ENCODE peak calls at places on chromosomes 13 and 19, in eight cellular contexts. I is dorsolateral prefrontal cortex, W is astrocyte of the spinal cord, H is ascending aorta, V is hepatocyte, R is psoas muscle, F is GM20000, D is cardiac muscle cell. L is an unnamed sample.

GRCh38 chr19:4067396-4068057 is 828 bp upstream of the ZBTB7A start:
- DNase-seq in I (no peak), W (no peak), H (no peak), V (no peak), R (peak), F (peak), D (no peak), L (no peak)

GRCh38 chr19:3284759-3285646 is 60.5 kb downstream of the CELF5 start:
- DNase-seq in I (no peak), W (peak), H (no peak), V (peak), R (peak), F (peak), D (peak), L (peak)

GRCh38 chr19:51365211-51366049 is 758 bp downstream of the ETFB start:
- DNase-seq in I (no peak), W (peak), H (peak), V (peak), R (peak), F (no peak), D (peak), L (no peak)

GRCh38 chr19:33815410-33816340 is 19.0 kb downstream of the KCTD15 start:
- DNase-seq in I (peak), W (peak), H (peak), V (no peak), R (no peak), F (no peak), D (peak), L (no peak)

GRCh38 chr13:30928971-30929370 is 3.5 kb upstream of the TEX26 start:
- DNase-seq in I (no peak), W (no peak), H (no peak), V (no peak), R (no peak), F (no peak), D (no peak), L (no peak)

GRCh38 chr19:18477042-18477760 is 39.3 kb upstream of the ISYNA1 start:
- DNase-seq in I (no peak), W (no peak), H (no peak), V (no peak), R (no peak), F (no peak), D (no peak), L (no peak)

GRCh38 chr13:89375839-89376238 is 1704.7 kb downstream of the SLITRK5 start:
- DNase-seq in I (no peak), W (peak), H (no peak), V (peak), R (no peak), F (no peak), D (peak), L (no peak)

GRCh38 chr19:1510442-1510806 is 2.4 kb downstream of the ADAMTSL5 start:
- DNase-seq in I (no peak), W (no peak), H (no peak), V (peak), R (no peak), F (no peak), D (no peak), L (no peak)

GRCh38 chr13:47679391-47679790 is 321.7 kb downstream of the SUCLA2 start:
- DNase-seq in I (no peak), W (peak), H (no peak), V (peak), R (no peak), F (no peak), D (peak), L (no peak)

GRCh38 chr13:30017880-30018279 is 167.5 kb upstream of the UBL3 start:
- DNase-seq in I (no peak), W (no peak), H (no peak), V (no peak), R (no peak), F (no peak), D (no peak), L (no peak)

GRCh38 chr13:42497798-42498197 is 76.2 kb upstream of the TNFSF11 start:
- DNase-seq in I (no peak), W (peak), H (no peak), V (peak), R (no peak), F (peak), D (peak), L (no peak)

GRCh38 chr13:77896536-77896935 is 22.1 kb downstream of the EDNRB start:
- DNase-seq in I (no peak), W (peak), H (peak), V (no peak), R (no peak), F (no peak), D (peak), L (no peak)

GRCh38 chr13:66087149-66087780 is 1142.9 kb downstream of the PCDH9 start:
- DNase-seq in I (no peak), W (no peak), H (no peak), V (no peak), R (no peak), F (no peak), D (peak), L (no peak)

GRCh38 chr13:113451951-113452421 is 1.3 kb downstream of the ADPRHL1 start:
- DNase-seq in I (no peak), W (no peak), H (peak), V (no peak), R (peak), F (no peak), D (no peak), L (no peak)

GRCh38 chr19:30620354-30620753 is 248.2 kb downstream of the ZNF536 start:
- DNase-seq in I (no peak), W (no peak), H (no peak), V (no peak), R (no peak), F (no peak), D (no peak), L (no peak)

GRCh38 chr13:92739306-92739818 is 487.2 kb upstream of the GPC6 start:
- DNase-seq in I (no peak), W (no peak), H (no peak), V (no peak), R (no peak), F (no peak), D (no peak), L (no peak)

GRCh38 chr13:95588721-95589120 is 36.2 kb downstream of the CLDN10 start:
- DNase-seq in I (no peak), W (peak), H (no peak), V (no peak), R (no peak), F (no peak), D (peak), L (no peak)

GRCh38 chr19:44785271-44785670 is 7.6 kb downstream of the CBLC start:
- DNase-seq in I (no peak), W (no peak), H (no peak), V (no peak), R (no peak), F (no peak), D (no peak), L (no peak)

DNA sequence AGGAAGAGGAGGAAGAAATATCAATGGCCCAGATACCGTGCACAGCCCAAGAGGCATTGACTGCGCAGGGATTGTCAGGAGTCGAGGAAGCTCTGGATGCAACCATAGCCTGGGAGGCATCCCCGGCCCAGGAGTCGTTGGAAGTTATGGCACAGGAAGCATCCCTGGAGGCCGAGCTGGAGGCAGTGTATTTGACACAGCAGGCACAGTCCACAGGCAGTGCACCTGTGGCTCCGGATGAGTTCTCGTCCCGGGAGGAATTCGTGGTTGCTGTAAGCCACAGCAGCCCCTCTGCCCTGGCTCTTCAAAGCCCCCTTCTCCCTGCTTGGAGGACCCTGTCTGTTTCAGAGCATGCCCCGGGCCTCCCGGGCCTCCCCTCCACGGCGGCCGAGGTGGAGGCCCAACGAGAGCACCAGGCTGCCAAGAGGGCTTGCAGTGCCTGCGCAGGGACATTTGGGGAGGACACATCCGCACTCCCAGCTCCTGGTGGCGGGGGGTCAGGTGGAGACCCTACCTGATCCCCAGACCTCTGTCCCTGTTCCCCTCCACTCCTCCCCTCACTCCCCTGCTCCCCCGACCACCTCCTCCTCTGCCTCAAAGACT is 36.0 kb downstream of the KEAP1 start:
- DNase-seq in I (no peak), W (no peak), H (no peak), V (no peak), R (no peak), F (no peak), D (no peak), L (no peak)
- TF ChIP-seq CTCF in I (no peak), W (no peak), H (no peak), V (no peak), R (no peak), F (no peak), D (no peak), L (no peak)

GRCh38 chr19:7913652-7914051 is 978 bp upstream of the TGFBR3L start:
- DNase-seq in I (no peak), W (no peak), H (no peak), V (no peak), R (no peak), F (no peak), D (no peak), L (no peak)

GRCh38 chr19:7912144-7912696 is 2.4 kb upstream of the TGFBR3L start:
- DNase-seq in I (no peak), W (no peak), H (no peak), V (no peak), R (no peak), F (no peak), D (no peak), L (no peak)

GRCh38 chr19:7910321-7911161 is 4.1 kb upstream of the TGFBR3L start:
- DNase-seq in I (no peak), W (no peak), H (no peak), V (no peak), R (peak), F (no peak), D (no peak), L (no peak)

GRCh38 chr19:7912697-7913564 is 1.7 kb upstream of the TGFBR3L start:
- DNase-seq in I (no peak), W (no peak), H (no peak), V (no peak), R (peak), F (no peak), D (no peak), L (no peak)

DNA sequence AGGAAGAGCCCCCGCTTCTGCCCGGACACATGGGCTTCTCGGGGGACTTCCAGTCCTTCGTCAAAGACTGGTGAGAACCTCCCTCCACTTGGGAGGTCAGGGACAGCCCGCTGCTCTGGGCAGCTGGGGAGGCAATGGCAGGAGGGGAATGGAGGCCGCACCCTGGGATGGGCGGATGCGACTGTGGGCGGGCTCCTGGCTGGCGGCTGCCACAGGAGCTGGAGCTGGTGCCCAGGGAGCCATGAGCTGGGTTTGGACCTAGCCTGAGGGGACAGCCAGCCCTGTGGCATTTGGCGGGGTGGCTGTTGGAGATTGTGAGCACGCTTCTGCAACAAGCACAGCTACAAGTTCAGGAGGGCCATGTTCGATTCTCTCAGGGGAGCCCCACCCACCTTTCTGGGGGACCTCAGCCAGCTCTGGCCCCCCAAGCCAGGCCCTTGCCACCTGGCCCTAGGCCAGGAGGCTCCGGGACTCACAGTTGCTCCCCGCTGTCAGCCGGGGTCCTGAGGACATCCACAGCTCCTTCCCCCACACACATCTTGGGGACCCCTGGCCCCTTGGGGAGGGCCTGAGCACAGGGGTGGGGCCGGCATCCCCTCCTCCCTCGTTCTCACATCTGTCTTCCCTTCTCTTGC is 3.0 kb upstream of the TGFBR3L start:
- DNase-seq in I (no peak), W (no peak), H (no peak), V (no peak), R (no peak), F (no peak), D (no peak), L (no peak)
- TF ChIP-seq CTCF in I (no peak), W (no peak), H (no peak), V (no peak), R (no peak), F (no peak), D (no peak), L (no peak)

DNA sequence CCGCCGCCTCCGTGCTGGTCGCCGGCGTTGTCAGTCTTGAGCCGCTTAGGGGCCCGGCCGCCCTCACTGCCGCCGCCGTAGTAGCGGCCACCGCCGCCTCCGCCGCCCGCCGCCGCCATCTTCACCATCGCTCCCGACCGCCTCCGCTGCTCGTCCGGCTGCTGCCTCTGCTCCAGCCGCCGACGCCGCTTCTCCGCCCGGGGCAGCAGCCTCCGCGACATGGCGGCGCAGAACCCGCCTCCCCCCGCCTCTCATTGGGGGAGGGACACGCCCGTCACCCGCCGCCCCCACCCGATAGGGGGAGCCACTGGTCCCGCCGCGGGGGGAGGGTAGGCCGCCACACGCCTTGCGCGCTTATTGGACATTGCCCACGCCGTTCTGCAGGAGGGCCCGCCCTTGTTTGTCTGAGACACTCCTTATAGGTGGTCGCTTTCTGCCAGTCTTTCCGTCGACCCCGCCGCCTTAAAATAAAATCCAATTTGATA is at the start of gene HNRNPL:
- DNase-seq in I (peak), W (no peak), H (no peak), V (no peak), R (no peak), F (peak), D (no peak), L (peak)
- TF ChIP-seq CTCF in I (peak), W (peak), H (peak), V (peak), R (peak), F (no peak), D (peak), L (peak)

GRCh38 chr19:11659612-11660011 is 62.3 kb downstream of the ZNF627 start:
- DNase-seq in I (no peak), W (peak), H (no peak), V (no peak), R (no peak), F (peak), D (peak), L (no peak)
- TF ChIP-seq CTCF in I (peak), W (no peak), H (no peak), V (peak), R (no peak), F (peak), D (peak), L (peak)